ENCODE peak calls at places on chromosomes 12 and 14, in six cellular contexts. C is H1; B is transverse colon; U is effector memory CD4-positive, alpha-beta T cell; G is IMR-90; I is upper lobe of left lung. F is an unnamed sample.

GRCh38 chr12:46657416-46658411 is 168.1 kb downstream of the SLC38A4 start:
- DNase-seq in C (no peak), B (no peak), U (no peak), G (peak; percentile 59), I (no peak), F (no peak)

GRCh38 chr14:35949933-35950332 is 123.8 kb downstream of the BRMS1L start:
- DNase-seq in C (no peak), B (no peak), U (no peak), G (no peak), I (no peak), F (no peak)

GRCh38 chr12:13744566-13744965 is 236.8 kb downstream of the GRIN2B start:
- DNase-seq in C (no peak), B (no peak), U (no peak), G (no peak), I (peak; percentile 27), F (no peak)

GRCh38 chr14:77498984-77499527 is 440 bp upstream of the ISM2 start:
- DNase-seq in C (no peak), B (no peak), U (no peak), G (no peak), I (no peak), F (no peak)

GRCh38 chr14:77260631-77261030 is 10.4 kb downstream of the NGB start:
- DNase-seq in C (no peak), B (no peak), U (no peak), G (no peak), I (no peak), F (no peak)

GRCh38 chr12:54273981-54274380 is 5.9 kb downstream of the CBX5 start:
- DNase-seq in C (no peak), B (no peak), U (no peak), G (no peak), I (no peak), F (no peak)

GRCh38 chr12:131003676-131004075 is 50.0 kb downstream of the ADGRD1 start:
- DNase-seq in C (no peak), B (no peak), U (no peak), G (no peak), I (no peak), F (no peak)

GRCh38 chr12:112282920-112283319 is 99.3 kb downstream of the HECTD4 start:
- DNase-seq in C (no peak), B (no peak), U (no peak), G (no peak), I (no peak), F (no peak)

DNA sequence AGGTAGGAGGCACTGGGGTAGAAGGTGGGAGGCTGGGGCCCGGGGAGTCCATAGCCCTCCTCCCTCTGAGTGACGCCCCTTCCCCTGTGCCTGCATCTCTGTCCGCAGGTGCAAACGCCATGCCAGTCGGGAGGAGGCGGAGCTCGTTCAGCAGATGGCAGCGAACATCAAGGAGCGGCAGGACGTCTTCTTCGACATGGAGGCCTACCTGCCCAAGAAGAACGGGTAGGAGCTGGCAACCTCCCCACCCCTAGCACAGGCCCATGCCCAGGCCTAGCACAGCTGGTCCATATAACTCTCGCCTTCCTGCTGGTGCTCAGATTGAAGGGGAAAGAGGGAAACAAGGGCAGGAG is 35.6 kb downstream of the TMEM120B start:
- DNase-seq in C (no peak), B (no peak), U (no peak), G (no peak), I (no peak), F (no peak)
- H3K27ac ChIP-seq in C (no peak overlapping the region), B (no peak overlapping the region), U (no peak overlapping the region), G (peak overlapping the region; percentile 33), I (no peak overlapping the region), F (no peak overlapping the region)

GRCh38 chr14:73286598-73286997 is 49.3 kb downstream of the PAPLN start:
- DNase-seq in C (no peak), B (no peak), U (no peak), G (no peak), I (no peak), F (no peak)

GRCh38 chr14:73289308-73289707 is 52.0 kb downstream of the PAPLN start:
- DNase-seq in C (no peak), B (no peak), U (no peak), G (no peak), I (no peak), F (no peak)

GRCh38 chr14:73285979-73286378 is 48.7 kb downstream of the PAPLN start:
- DNase-seq in C (no peak), B (no peak), U (no peak), G (no peak), I (no peak), F (no peak)

GRCh38 chr14:73289729-73290128 is 52.4 kb downstream of the PAPLN start:
- DNase-seq in C (no peak), B (no peak), U (no peak), G (peak; percentile 51), I (no peak), F (no peak)

GRCh38 chr14:73287071-73287470 is 49.8 kb downstream of the PAPLN start:
- DNase-seq in C (no peak), B (no peak), U (no peak), G (no peak), I (no peak), F (no peak)
- H3K27ac ChIP-seq in C (peak overlapping the region; percentile 6), B (no peak overlapping the region), U (no peak overlapping the region), G (no peak overlapping the region), I (no peak overlapping the region), F (no peak overlapping the region)

DNA sequence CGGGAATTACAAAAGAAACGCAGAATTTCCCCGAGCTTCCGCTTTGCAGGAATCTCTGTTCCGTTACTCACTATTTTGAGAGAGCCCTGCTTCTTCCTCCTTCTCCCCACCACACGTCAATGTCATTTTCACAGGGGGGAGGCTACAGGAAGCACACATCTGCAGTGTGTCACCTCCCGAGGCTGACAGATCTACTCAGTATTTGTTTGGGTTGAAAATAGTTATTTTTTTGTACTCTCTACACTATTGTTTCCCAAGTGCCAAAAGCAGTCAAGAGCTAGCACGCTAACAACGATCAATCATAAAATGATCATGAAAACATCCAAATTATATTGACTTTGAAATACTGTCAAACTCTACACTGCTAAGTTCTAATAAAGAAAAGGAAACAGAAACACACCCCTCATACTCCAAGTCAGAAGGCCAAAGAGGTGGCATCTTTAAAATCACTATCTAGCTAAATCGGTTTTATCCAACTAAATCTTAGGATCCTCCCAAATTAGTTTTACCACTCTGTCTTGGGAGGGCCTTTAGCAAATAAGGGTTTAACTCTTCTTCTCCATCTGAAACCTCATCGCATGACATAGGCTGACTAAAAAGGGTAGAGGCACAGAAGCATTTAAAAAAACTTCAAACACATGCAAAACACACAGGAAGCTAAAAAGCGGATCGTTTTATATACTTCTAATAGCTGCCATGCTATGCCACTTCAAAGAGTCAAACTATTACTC is 51.8 kb downstream of the FOXN3 start:
- DNase-seq in C (no peak), B (peak; percentile 59), U (peak; percentile 35), G (peak; percentile 59), I (no peak), F (no peak)
- H3K27ac ChIP-seq in C (no peak overlapping the region), B (peak overlapping the region; percentile 31), U (peak overlapping the region; percentile 62), G (no peak overlapping the region), I (peak overlapping the region; percentile 11), F (no peak overlapping the region)

GRCh38 chr12:122097641-122098364 is 19.2 kb downstream of the MLXIP start:
- DNase-seq in C (no peak), B (peak; percentile 85), U (no peak), G (peak; percentile 44), I (peak; percentile 73), F (no peak)

GRCh38 chr12:122096014-122096413 is 17.5 kb downstream of the MLXIP start:
- DNase-seq in C (no peak), B (peak; percentile 5), U (no peak), G (no peak), I (no peak), F (no peak)

GRCh38 chr12:122094735-122095561 is 16.4 kb downstream of the MLXIP start:
- DNase-seq in C (no peak), B (no peak), U (no peak), G (peak; percentile 53), I (no peak), F (no peak)

GRCh38 chr12:122094261-122094734 is 15.7 kb downstream of the MLXIP start:
- DNase-seq in C (no peak), B (no peak), U (no peak), G (no peak), I (no peak), F (no peak)

GRCh38 chr12:122096591-122097149 is 18.1 kb downstream of the MLXIP start:
- DNase-seq in C (no peak), B (peak; percentile 17), U (no peak), G (peak; percentile 70), I (no peak), F (no peak)
- H3K27ac ChIP-seq in C (no peak overlapping the region), B (peak overlapping the region; percentile 84), U (no peak overlapping the region), G (no peak overlapping the region), I (peak overlapping the region; percentile 71), F (peak overlapping the region; percentile 65)

GRCh38 chr14:98940693-98941437 is 331.1 kb downstream of the BCL11B start:
- DNase-seq in C (no peak), B (no peak), U (no peak), G (no peak), I (no peak), F (no peak)
- H3K27ac ChIP-seq in C (no peak overlapping the region), B (no peak overlapping the region), U (no peak overlapping the region), G (no peak overlapping the region), I (no peak overlapping the region), F (no peak overlapping the region)

DNA sequence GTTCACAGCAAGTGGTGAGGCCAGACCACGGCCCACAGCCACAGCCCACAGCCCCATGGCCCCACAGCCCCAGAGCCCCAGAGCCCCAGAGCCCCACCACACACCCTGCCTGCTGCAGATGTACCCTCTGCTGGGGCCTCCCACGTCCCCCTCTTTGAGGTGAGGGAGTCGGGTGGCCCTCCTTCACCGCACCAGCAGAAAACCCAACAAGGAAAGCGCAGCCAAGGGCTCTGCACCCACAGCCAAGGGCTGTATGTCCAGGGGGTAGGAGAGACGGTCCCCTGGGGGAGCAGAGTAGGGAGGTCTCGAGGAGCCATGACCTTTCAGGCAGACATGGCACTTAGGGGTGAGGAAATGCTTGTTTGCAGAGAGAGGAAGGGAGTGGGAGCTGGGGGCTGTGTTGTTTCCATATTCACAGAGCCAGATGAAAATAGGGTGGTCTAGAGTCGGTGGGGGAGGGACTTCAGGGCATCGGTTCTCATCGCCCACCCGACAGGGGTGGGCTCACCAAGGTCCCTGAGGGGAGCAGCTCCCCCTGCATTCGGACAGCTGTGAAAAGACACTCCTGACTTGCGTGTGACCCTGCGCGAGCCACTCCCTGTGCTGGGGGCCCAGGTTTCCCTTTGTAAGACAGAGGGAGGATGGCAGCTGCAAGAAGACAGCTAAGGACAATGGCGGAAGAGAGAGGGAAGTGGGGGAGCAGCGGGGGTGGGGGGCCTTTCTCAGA is 327.3 kb upstream of the DIO3 start:
- DNase-seq in C (no peak), B (no peak), U (no peak), G (no peak), I (no peak), F (no peak)
- H3K27ac ChIP-seq in C (no peak overlapping the region), B (no peak overlapping the region), U (no peak overlapping the region), G (no peak overlapping the region), I (no peak overlapping the region), F (no peak overlapping the region)

DNA sequence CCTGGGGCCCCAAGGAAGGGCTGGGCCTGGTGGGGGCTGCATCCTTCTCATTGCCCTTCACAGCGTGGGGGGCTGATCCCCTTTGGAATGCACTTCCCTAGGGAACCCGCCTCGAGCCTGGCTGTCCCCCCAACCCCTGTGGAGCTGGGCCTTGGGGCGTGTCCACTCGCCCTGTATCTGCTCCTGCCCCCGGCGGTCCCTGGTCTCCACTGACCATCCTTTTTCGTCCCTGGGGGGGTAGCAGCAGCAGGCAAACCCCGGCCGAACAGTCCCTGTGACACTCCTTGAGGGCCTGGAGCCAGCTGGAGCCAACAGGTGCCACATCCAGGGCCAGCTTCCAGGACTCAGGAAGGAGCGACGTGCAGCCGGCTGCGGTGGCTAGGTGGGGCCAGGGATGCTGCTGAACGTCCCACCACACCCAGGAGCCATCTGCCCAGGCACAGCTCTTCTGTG is 9.4 kb upstream of the GPR132 start:
- DNase-seq in C (no peak), B (no peak), U (no peak), G (no peak), I (peak; percentile 62), F (no peak)
- H3K27ac ChIP-seq in C (no peak overlapping the region), B (no peak overlapping the region), U (no peak overlapping the region), G (no peak overlapping the region), I (no peak overlapping the region), F (no peak overlapping the region)

GRCh38 chr14:34692348-34692747 is 22.0 kb downstream of the CFL2 start:
- DNase-seq in C (no peak), B (no peak), U (no peak), G (no peak), I (no peak), F (no peak)
- H3K27ac ChIP-seq in C (no peak overlapping the region), B (no peak overlapping the region), U (no peak overlapping the region), G (no peak overlapping the region), I (no peak overlapping the region), F (no peak overlapping the region)